ENCODE peak calls at places on chromosome 13, in five cellular contexts. H is NCI-H526; Y is neural progenitor cell; W is mammary epithelial cell; L is stimulated activated CD8-positive, alpha-beta memory T cell treated with anti-CD3 and anti-CD28 coated beads, Interleukin-2, amount 100 ng/mL, for 1 hour. J is an unnamed sample.
A peak's percentile ranks its signal among the peaks of the same experiment; 100 is the strongest.

GRCh38 chr13:110006304-110006703 is 219.9 kb upstream of the IRS2 start:
- DNase-seq in H (no peak), Y (no peak), W (peak; percentile 93), L (no peak), J (peak; percentile 89)

GRCh38 chr13:24185591-24186232 is 25.2 kb downstream of the SPATA13 start:
- DNase-seq in H (no peak), Y (no peak), W (no peak), L (no peak), J (peak; percentile 53)

GRCh38 chr13:25335856-25336255 is 34.4 kb downstream of the NUP58 start:
- DNase-seq in H (no peak), Y (no peak), W (no peak), L (no peak), J (no peak)

GRCh38 chr13:95509521-95510315 is 42.8 kb upstream of the CLDN10 start:
- DNase-seq in H (no peak), Y (no peak), W (peak; percentile 85), L (no peak), J (peak; percentile 73)

GRCh38 chr13:40352385-40352778 is 314.1 kb downstream of the FOXO1 start:
- DNase-seq in H (no peak), Y (no peak), W (no peak), L (no peak), J (no peak)

GRCh38 chr13:111474136-111475002 is 153.9 kb downstream of the TEX29 start:
- DNase-seq in H (peak; percentile 88), Y (peak; percentile 74), W (peak; percentile 19), L (no peak), J (peak; percentile 62)

GRCh38 chr13:58592052-58592451 is 960.5 kb downstream of the PCDH17 start:
- DNase-seq in H (no peak), Y (no peak), W (no peak), L (no peak), J (no peak)

GRCh38 chr13:42258747-42259146 is 13.2 kb upstream of the AKAP11 start:
- DNase-seq in H (peak; percentile 7), Y (no peak), W (no peak), L (no peak), J (no peak)

GRCh38 chr13:66578305-66578704 is 651.8 kb downstream of the PCDH9 start:
- DNase-seq in H (no peak), Y (no peak), W (no peak), L (no peak), J (no peak)

GRCh38 chr13:48393030-48393697 is 19.7 kb downstream of the LPAR6 start:
- DNase-seq in H (no peak), Y (no peak), W (no peak), L (no peak), J (no peak)

GRCh38 chr13:27437126-27437525 is 12.7 kb downstream of the GTF3A start:
- DNase-seq in H (no peak), Y (no peak), W (no peak), L (no peak), J (no peak)

GRCh38 chr13:112756511-112756966 is 66.7 kb downstream of the ATP11A start:
- DNase-seq in H (no peak), Y (no peak), W (no peak), L (no peak), J (no peak)

GRCh38 chr13:84098273-84098672 is 216.0 kb upstream of the SLITRK1 start:
- DNase-seq in H (no peak), Y (no peak), W (no peak), L (no peak), J (no peak)

GRCh38 chr13:77981191-77981925 is 62.7 kb upstream of the EDNRB start:
- DNase-seq in H (no peak), Y (no peak), W (peak; percentile 39), L (no peak), J (no peak)

GRCh38 chr13:90233933-90234672 is 1113.4 kb upstream of the MIR17HG start:
- DNase-seq in H (peak; percentile 20), Y (no peak), W (no peak), L (no peak), J (no peak)